ENCODE peak calls at places on chromosomes 1 and 21, in four cellular contexts. C is K562, S is HepG2, D is GM12878. A is an unnamed sample.
A peak's percentile ranks its signal among the peaks of the same experiment; 100 is the strongest.

GRCh38 chr1:227318852-227319607 is 738 bp upstream of the CDC42BPA start:
- DNase-seq in C (peak; percentile 30), S (peak; percentile 45), D (no peak), A (peak; percentile 63)

GRCh38 chr21:37335053-37335452 is 31.5 kb upstream of the DYRK1A start:
- DNase-seq in C (no peak), S (no peak), D (no peak), A (no peak)

GRCh38 chr1:181390350-181391080 is 92.8 kb upstream of the CACNA1E start:
- DNase-seq in C (no peak), S (no peak), D (no peak), A (no peak)

GRCh38 chr1:154729031-154729442 is 121.1 kb upstream of the ADAR start:
- DNase-seq in C (no peak), S (peak; percentile 6), D (no peak), A (no peak)

GRCh38 chr1:226697151-226697575 is 41.9 kb downstream of the ITPKB start:
- DNase-seq in C (no peak), S (no peak), D (peak; percentile 67), A (no peak)

GRCh38 chr1:200337410-200337809 is 72.4 kb downstream of the ZNF281 start:
- DNase-seq in C (no peak), S (no peak), D (no peak), A (no peak)

GRCh38 chr1:94339229-94339927 is 78.8 kb upstream of the ABCD3 start:
- DNase-seq in C (no peak), S (no peak), D (no peak), A (no peak)

GRCh38 chr1:178575611-178576331 is 62.9 kb downstream of the TEX35 start:
- DNase-seq in C (no peak), S (no peak), D (peak; percentile 19), A (no peak)

GRCh38 chr21:36355868-36356267 is 29.3 kb upstream of the CHAF1B start:
- DNase-seq in C (no peak), S (no peak), D (no peak), A (no peak)

GRCh38 chr1:114395863-114396262 is 115.1 kb downstream of the TRIM33 start:
- DNase-seq in C (no peak), S (no peak), D (no peak), A (no peak)

GRCh38 chr1:14182801-14183200 is 415.7 kb upstream of the KAZN start:
- DNase-seq in C (no peak), S (no peak), D (no peak), A (no peak)

GRCh38 chr21:42593815-42594157 is 59.6 kb upstream of the PDE9A start:
- DNase-seq in C (no peak), S (no peak), D (no peak), A (no peak)

GRCh38 chr1:55140546-55140983 is 74.6 kb downstream of the USP24 start:
- DNase-seq in C (peak; percentile 73), S (peak; percentile 65), D (peak; percentile 11), A (peak; percentile 51)

GRCh38 chr1:223776075-223776814 is 63.9 kb downstream of the CAPN2 start:
- DNase-seq in C (no peak), S (no peak), D (no peak), A (no peak)

GRCh38 chr21:38848187-38848609 is 42.5 kb downstream of the ETS2 start:
- DNase-seq in C (no peak), S (no peak), D (no peak), A (no peak)

GRCh38 chr1:63969461-63969893 is 195.7 kb downstream of the ROR1 start:
- DNase-seq in C (no peak), S (no peak), D (no peak), A (no peak)

GRCh38 chr1:71191520-71191919 is 110.7 kb upstream of the ZRANB2 start:
- DNase-seq in C (no peak), S (no peak), D (no peak), A (no peak)

GRCh38 chr1:112011231-112011630 is 21.8 kb upstream of the KCND3 start:
- DNase-seq in C (no peak), S (no peak), D (no peak), A (no peak)

GRCh38 chr1:85865183-85865582 is 156.9 kb upstream of the ZNHIT6 start:
- DNase-seq in C (no peak), S (no peak), D (no peak), A (no peak)

GRCh38 chr1:109398343-109399225 is 866 bp upstream of the SORT1 start:
- DNase-seq in C (no peak), S (no peak), D (no peak), A (no peak)

GRCh38 chr1:114319480-114319879 is 165.8 kb upstream of the SYT6 start:
- DNase-seq in C (no peak), S (no peak), D (no peak), A (no peak)

GRCh38 chr1:98210064-98210463 is 289.2 kb upstream of the DPYD start:
- DNase-seq in C (no peak), S (peak; percentile 13), D (no peak), A (no peak)

GRCh38 chr1:26072305-26072704 is 4.9 kb upstream of the TRIM63 start:
- DNase-seq in C (no peak), S (no peak), D (no peak), A (no peak)

GRCh38 chr1:119935373-119935772 is 39.1 kb upstream of the ADAM30 start:
- DNase-seq in C (no peak), S (no peak), D (no peak), A (no peak)

GRCh38 chr1:193927550-193927949 is 741.1 kb upstream of the B3GALT2 start:
- DNase-seq in C (no peak), S (no peak), D (no peak), A (no peak)

GRCh38 chr1:82453511-82454185 is 652.9 kb downstream of the ADGRL2 start:
- DNase-seq in C (no peak), S (no peak), D (no peak), A (no peak)

GRCh38 chr21:33360871-33361602 is 36.3 kb downstream of the IFNAR1 start:
- DNase-seq in C (peak; percentile 88), S (peak; percentile 50), D (peak; percentile 78), A (peak; percentile 94)

GRCh38 chr21:41411449-41412089 is 14.5 kb upstream of the MX1 start:
- DNase-seq in C (no peak), S (peak; percentile 9), D (peak; percentile 40), A (no peak)

GRCh38 chr1:161198206-161198876 is 513 bp downstream of the ADAMTS4 start:
- DNase-seq in C (no peak), S (peak; percentile 56), D (no peak), A (peak; percentile 79)

GRCh38 chr1:26300586-26301275 is 5.7 kb downstream of the UBXN11 start:
- DNase-seq in C (no peak), S (no peak), D (no peak), A (no peak)

GRCh38 chr1:53574621-53575020 is 115.4 kb downstream of the DMRTB1 start:
- DNase-seq in C (no peak), S (no peak), D (no peak), A (peak; percentile 4)

GRCh38 chr1:8891405-8891804 is 12.9 kb upstream of the ENO1 start:
- DNase-seq in C (no peak), S (no peak), D (no peak), A (no peak)

GRCh38 chr1:109659145-109659544 is 3.2 kb downstream of the GSTM4 start:
- DNase-seq in C (no peak), S (peak; percentile 23), D (no peak), A (no peak)

GRCh38 chr21:17495680-17496079 is 17.2 kb upstream of the CXADR start:
- DNase-seq in C (no peak), S (peak; percentile 71), D (no peak), A (no peak)

GRCh38 chr1:96365596-96365995 is 356.0 kb upstream of the PTBP2 start:
- DNase-seq in C (no peak), S (no peak), D (no peak), A (no peak)
- TF ChIP-seq CBFB in C (no peak), S (no peak), D (no peak), A (no peak)

GRCh38 chr1:48775817-48776399 is 783 bp downstream of the BEND5 start:
- DNase-seq in C (no peak), S (no peak), D (no peak), A (no peak)
- TF ChIP-seq CBFB in C (no peak), S (no peak), D (no peak), A (no peak)

GRCh38 chr1:78176448-78176847 is 130.7 kb downstream of the GIPC2 start:
- DNase-seq in C (no peak), S (no peak), D (no peak), A (no peak)
- TF ChIP-seq CBFB in C (no peak), S (no peak), D (no peak), A (no peak)

DNA sequence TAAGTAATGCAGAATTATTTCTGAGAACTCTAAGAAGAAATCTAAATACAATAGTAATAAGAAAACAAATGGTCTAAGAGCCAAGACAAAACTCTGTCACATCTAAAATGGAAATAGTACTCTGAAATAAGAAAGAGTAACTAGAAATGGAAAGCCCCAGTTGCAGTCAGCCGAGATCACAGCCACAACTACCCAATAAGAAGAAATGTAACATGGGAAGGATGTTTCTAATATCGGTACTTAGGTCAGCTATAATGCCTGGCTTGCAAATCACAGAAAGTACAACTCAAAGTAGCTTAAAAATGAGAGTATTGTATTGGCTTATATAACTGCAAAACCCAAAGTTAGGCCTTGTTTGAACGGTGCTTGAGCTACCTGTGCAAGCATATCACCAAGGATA is 58.6 kb upstream of the USP25 start:
- DNase-seq in C (no peak), S (no peak), D (peak; percentile 4), A (no peak)
- TF ChIP-seq CBFB in C (no peak), S (no peak), D (no peak), A (no peak)

DNA sequence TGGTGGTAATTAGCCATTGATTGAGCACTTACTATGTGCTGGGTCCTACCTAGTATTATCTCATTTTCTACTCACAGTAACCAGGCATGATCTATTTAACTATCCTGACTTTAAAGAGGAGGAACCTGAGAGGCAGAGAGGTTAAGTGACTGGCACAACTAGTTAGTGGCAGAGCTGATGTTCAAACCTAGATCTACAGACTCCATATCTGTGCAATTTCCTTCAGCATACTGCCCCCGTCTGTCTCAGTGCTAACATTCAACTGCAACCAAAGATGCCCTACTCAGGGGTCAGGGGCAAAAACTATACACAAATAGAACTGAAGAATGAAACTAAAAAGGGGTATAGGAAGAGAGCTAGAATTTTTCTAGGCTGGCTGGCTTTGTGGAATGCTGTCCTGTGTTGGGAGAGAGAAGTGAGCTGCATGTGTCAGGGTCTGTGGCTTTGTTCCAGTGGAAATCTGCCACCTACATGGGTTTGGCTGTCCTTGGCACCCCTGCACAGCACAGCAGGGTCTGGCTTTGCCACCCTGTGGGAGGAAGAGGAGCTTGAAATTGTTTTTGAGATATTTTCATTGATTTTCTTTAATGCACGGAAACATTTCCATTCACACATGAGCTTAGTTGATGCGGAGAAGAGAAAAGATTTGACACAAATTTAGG is 368.5 kb downstream of the RPS6KC1 start:
- DNase-seq in C (no peak), S (peak; percentile 49), D (no peak), A (no peak)
- TF ChIP-seq CBFB in C (no peak), S (no peak), D (no peak), A (no peak)

DNA sequence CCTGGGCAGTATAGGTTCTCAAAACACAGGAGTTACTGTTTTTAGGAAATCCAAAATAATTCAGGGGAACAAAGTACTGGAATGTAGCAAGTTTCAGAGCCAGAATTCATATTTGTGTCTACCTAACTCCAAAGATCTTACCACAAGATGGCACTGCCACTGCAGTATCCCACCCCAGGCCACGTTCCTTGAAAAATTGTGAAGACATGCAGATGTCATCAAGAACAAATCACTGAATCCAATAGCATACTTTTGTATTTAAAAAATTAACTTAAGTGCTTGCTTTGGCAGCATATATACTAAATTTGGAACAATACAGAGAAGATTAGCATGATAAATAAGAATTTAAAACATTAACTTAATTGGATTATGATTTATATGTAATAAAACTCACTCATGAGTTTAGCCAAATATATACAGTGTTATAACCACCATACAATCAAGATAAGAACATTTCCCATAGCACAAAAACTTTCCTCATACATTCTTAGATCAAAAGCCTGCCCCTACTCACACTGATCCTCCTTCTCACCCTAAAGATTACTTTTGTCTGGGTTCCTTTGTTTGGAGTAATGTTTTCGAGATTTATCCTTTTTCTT is 209.9 kb downstream of the FAF1 start:
- DNase-seq in C (peak; percentile 29), S (peak; percentile 6), D (no peak), A (no peak)
- TF ChIP-seq CBFB in C (no peak), S (no peak), D (no peak), A (no peak)